ENCODE peak calls at places on chromosomes 2 and 18, in eight cellular contexts. C is aorta; Y is CD8-positive, alpha-beta T cell; K is hepatocyte; U is A549; T is tibial artery; O is upper lobe of right lung; I is lung. R is an unnamed sample. For H3K4me1, the result is how much of the 10 kb centered on the place peaks cover.

GRCh38 chr2:204033601-204034495 is 97.3 kb downstream of the ICOS start:
- DNase-seq in C (no peak), Y (no peak), K (no peak), U (no peak), T (no peak), O (no peak), I (no peak), R (no peak)

GRCh38 chr2:101277111-101277510 is 24.4 kb downstream of the CNOT11 start:
- DNase-seq in C (no peak), Y (no peak), K (peak), U (peak), T (no peak), O (no peak), I (peak), R (no peak)

GRCh38 chr2:26298638-26299393 is 47.1 kb upstream of the SELENOI start:
- DNase-seq in C (no peak), Y (peak), K (peak), U (no peak), T (peak), O (no peak), I (peak), R (peak)

GRCh38 chr2:240137596-240138274 is 1.6 kb upstream of the COPS9 start:
- DNase-seq in C (peak), Y (no peak), K (no peak), U (no peak), T (peak), O (peak), I (no peak), R (peak)

GRCh38 chr2:180124273-180124881 is 117.3 kb upstream of the CWC22 start:
- DNase-seq in C (no peak), Y (no peak), K (peak), U (peak), T (no peak), O (no peak), I (no peak), R (no peak)

GRCh38 chr2:148742373-148742772 is 97.8 kb downstream of the EPC2 start:
- DNase-seq in C (no peak), Y (no peak), K (no peak), U (no peak), T (no peak), O (no peak), I (no peak), R (no peak)

GRCh38 chr18:69725855-69726508 is 221.7 kb downstream of the CD226 start:
- DNase-seq in C (no peak), Y (no peak), K (no peak), U (no peak), T (no peak), O (no peak), I (no peak), R (no peak)

GRCh38 chr2:234712421-234712935 is 215.6 kb upstream of the ARL4C start:
- DNase-seq in C (no peak), Y (no peak), K (no peak), U (no peak), T (no peak), O (no peak), I (no peak), R (no peak)

GRCh38 chr2:236174608-236175001 is 6.4 kb upstream of the GBX2 start:
- DNase-seq in C (no peak), Y (no peak), K (no peak), U (no peak), T (no peak), O (no peak), I (no peak), R (no peak)

GRCh38 chr2:85793584-85793983 is 39.8 kb downstream of the ATOH8 start:
- DNase-seq in C (no peak), Y (no peak), K (no peak), U (no peak), T (no peak), O (no peak), I (no peak), R (no peak)

DNA sequence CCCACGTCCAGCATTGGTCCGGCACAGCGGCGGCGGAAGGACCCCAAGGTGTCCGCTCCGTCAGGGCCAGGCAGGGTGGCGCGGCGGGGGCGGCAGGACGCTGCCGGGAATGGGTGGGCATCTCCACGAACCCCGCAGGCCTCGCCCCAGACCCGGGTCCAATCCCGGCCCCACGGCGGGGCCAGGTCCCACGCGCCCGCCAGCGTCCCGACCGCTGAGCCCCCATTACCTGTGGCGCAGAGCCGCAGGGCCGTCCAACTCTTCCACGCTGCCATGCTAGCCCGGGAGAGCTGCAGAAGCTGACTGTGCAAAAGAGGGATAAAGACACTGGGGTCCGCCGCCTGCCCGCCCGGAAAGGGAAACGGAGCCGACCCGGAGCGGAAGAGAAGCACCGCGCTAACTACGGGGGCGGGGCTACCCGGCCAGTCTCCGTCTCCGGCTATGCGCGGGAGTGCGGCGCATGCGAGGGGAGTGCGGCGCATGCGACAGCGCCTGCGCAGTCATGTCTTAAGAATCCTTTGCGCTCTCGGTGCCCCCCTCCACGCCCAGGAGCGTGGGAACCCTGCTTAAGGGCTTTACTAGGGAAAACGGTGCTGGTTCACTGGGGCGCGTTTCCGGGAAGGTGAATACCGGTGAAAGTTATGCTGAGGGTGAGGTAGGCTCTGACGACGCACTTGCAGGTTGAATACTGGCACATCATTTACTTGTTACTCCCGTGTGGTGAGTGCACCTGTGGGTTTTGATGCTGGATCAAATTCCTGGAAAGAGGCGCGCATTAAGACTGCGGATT is at the start of gene TMX3:
- DNase-seq in C (peak), Y (peak), K (peak), U (peak), T (peak), O (peak), I (peak), R (peak)
- H3K4me1 ChIP-seq in C (under half), Y (under half), K (under half), U (under half), T (under half), O (under half), I (under half), R (under half)

DNA sequence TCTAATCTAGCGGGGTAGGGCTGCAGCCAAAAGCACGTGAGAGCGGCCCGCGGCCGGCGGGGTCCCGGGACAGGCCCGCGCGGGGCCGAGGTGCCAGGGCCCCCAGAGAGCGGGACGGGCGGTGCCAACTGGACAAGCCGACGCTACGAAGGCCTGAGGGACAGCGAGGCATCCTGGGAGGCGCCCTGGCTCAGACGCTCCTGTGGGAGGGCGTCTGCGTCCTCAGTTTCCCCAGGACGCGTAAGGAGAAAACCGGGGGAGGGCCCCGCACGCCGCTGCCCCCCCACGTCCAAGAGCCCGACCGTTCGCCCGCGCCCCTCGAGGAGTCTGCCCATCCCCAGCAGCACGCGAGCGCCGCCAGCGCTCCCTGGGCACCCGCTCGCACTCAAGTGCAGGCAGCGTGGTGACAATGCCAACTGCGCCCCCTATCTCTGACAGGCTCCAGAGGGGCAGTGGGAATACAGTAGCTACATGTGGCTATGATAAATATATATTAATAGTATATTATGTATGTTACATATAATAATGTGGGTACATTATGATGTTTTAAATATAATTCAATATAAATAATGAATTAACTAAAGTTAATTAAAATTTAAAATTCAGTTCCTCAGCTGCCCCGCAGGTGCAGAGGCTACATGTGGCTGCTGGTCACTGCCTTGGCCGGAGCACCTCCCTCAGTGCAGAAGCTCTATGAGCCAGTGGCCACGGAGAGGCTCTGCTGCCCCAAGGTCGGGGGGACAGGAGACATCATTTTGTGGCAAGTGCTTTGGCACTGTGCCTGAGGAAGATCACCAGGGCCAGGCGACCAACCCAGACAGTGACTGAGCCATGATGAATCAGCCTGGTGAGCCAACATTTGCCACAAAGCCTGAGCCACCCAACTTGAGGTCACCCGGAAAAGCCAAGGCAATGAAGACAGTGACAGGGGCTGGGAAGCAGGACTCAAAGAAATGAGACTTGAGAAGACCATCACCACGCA is 5.5 kb upstream of the SFT2D3 start:
- DNase-seq in C (peak), Y (no peak), K (peak), U (peak), T (peak), O (no peak), I (peak), R (peak)
- H3K4me3 ChIP-seq in C (no peak), Y (no peak), K (no peak), U (peak), T (peak), O (peak), I (peak), R (peak)

GRCh38 chr2:20580690-20581437 is 70.0 kb downstream of the HS1BP3 start:
- DNase-seq in C (peak), Y (no peak), K (no peak), U (peak), T (no peak), O (peak), I (no peak), R (no peak)
- H3K4me1 ChIP-seq in C (under half), Y (under half), K (under half), U (half or more), T (under half), O (under half), I (under half), R (under half)

GRCh38 chr2:201909348-201909747 is 103.0 kb downstream of the CDK15 start:
- DNase-seq in C (no peak), Y (no peak), K (no peak), U (peak), T (no peak), O (no peak), I (no peak), R (no peak)
- H3K4me3 ChIP-seq in C (no peak), Y (no peak), K (no peak), U (no peak), T (no peak), O (no peak), I (no peak), R (no peak)

DNA sequence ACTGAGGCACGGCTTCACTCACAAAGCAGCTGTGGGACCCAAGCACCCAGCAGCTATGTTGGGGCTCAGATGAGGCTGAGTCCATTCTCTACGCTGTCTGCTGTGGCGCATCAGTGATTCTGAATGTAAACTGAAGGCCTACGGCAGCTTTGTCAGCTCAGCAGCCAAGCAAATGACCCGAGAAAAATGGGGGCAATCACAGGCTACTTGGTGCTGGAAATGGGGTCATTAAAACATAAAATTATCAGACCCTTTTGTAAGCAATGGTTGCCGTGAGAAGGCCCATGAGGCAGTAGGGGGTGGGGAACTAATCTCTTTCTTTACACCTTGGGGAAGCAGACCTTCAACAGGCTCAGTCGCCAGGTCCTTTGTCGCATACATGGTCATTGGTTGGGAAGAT is 83.9 kb upstream of the ZCCHC2 start:
- DNase-seq in C (no peak), Y (no peak), K (no peak), U (no peak), T (no peak), O (no peak), I (no peak), R (no peak)
- H3K4me1 ChIP-seq in C (under half), Y (under half), K (under half), U (under half), T (under half), O (under half), I (under half), R (under half)

GRCh38 chr2:132725716-132726115 is 55.7 kb upstream of the LYPD1 start:
- DNase-seq in C (no peak), Y (no peak), K (no peak), U (no peak), T (no peak), O (no peak), I (peak), R (no peak)
- H3K4me3 ChIP-seq in C (no peak), Y (no peak), K (no peak), U (no peak), T (no peak), O (no peak), I (no peak), R (no peak)

GRCh38 chr18:48846423-48846932 is 104.3 kb downstream of the SMAD7 start:
- DNase-seq in C (no peak), Y (no peak), K (no peak), U (no peak), T (no peak), O (no peak), I (no peak), R (no peak)
- H3K4me1 ChIP-seq in C (under half), Y (under half), K (half or more), U (under half), T (under half), O (under half), I (under half), R (under half)

GRCh38 chr2:219500135-219500534 is 1.4 kb downstream of the GMPPA start:
- DNase-seq in C (no peak), Y (no peak), K (no peak), U (peak), T (no peak), O (no peak), I (no peak), R (no peak)
- H3K4me3 ChIP-seq in C (no peak), Y (no peak), K (no peak), U (no peak), T (no peak), O (no peak), I (no peak), R (no peak)

R was measured in Peyer's patch.